ENCODE peak calls at places on chromosomes 16 and 17, in seven cellular contexts. J, G, Z, Y, L, V and C are unnamed samples.

GRCh38 chr16:46777804-46778203 is 29.7 kb upstream of the MYLK3 start:
- DNase-seq in L (no peak), J (no peak), V (no peak), Y (no peak), Z (no peak), G (no peak), C (no peak)

GRCh38 chr16:65773319-65773874 is 593.1 kb upstream of the CDH5 start:
- DNase-seq in G (no peak), V (no peak), J (no peak), L (no peak), Z (no peak), Y (no peak), C (no peak)

GRCh38 chr17:8537734-8538133 is 92.8 kb downstream of the MYH10 start:
- DNase-seq in Y (no peak), L (no peak), V (no peak), J (no peak), G (no peak), Z (no peak), C (no peak)

GRCh38 chr17:56925088-56925487 is 11.2 kb upstream of the TRIM25 start:
- DNase-seq in V (no peak), G (no peak), L (no peak), J (no peak), Y (no peak), Z (no peak), C (no peak)

GRCh38 chr16:83956336-83957289 is 3.6 kb downstream of the OSGIN1 start:
- DNase-seq in G (peak), L (peak), V (peak), Y (peak), J (peak), Z (peak), C (peak)

GRCh38 chr16:56475226-56475625 is 23.9 kb downstream of the OGFOD1 start:
- DNase-seq in J (no peak), V (no peak), Z (no peak), L (no peak), G (no peak), Y (no peak), C (no peak)

GRCh38 chr16:1656808-1657617 is 21.1 kb upstream of the JPT2 start:
- DNase-seq in L (no peak), Z (no peak), J (no peak), G (no peak), V (peak), Y (no peak), C (peak)

GRCh38 chr17:78137392-78138203 is 7.0 kb downstream of the TMC8 start:
- DNase-seq in Y (no peak), G (peak), Z (no peak), J (no peak), V (no peak), L (no peak), C (peak)

GRCh38 chr16:57801098-57801855 is 1.0 kb downstream of the KIFC3 start:
- DNase-seq in Z (no peak), L (no peak), Y (peak), J (peak), V (no peak), G (peak), C (no peak)

GRCh38 chr17:50459081-50459676 is 9.5 kb downstream of the CHAD start:
- DNase-seq in J (peak), Y (no peak), G (peak), Z (peak), V (no peak), L (no peak), C (no peak)

GRCh38 chr17:39173539-39174274 is 7.7 kb upstream of the ARL5C start:
- DNase-seq in V (no peak), Z (no peak), J (no peak), Y (no peak), L (no peak), G (no peak), C (no peak)

GRCh38 chr16:92431-93339 is 14.7 kb downstream of the MPG start:
- DNase-seq in V (no peak), Z (no peak), J (no peak), L (peak), Y (no peak), G (no peak), C (no peak)

GRCh38 chr16:58329147-58329546 is 34.3 kb upstream of the PRSS54 start:
- DNase-seq in Y (no peak), V (no peak), J (peak), L (no peak), G (no peak), Z (no peak), C (no peak)

GRCh38 chr16:31487720-31488629 is 5.1 kb downstream of the SLC5A2 start:
- DNase-seq in J (peak), L (no peak), Y (peak), V (peak), Z (peak), G (peak), C (peak)
- TF ChIP-seq POLR2A in J (no peak), L (no peak), Y (no peak), V (no peak), Z (no peak), G (no peak), C (peak)

GRCh38 chr17:40563371-40564052 is 1.8 kb downstream of the CCR7 start:
- DNase-seq in J (no peak), L (peak), V (no peak), Z (no peak), Y (no peak), G (no peak), C (no peak)

GRCh38 chr17:40560592-40561293 is 4.5 kb downstream of the CCR7 start:
- DNase-seq in J (peak), Z (no peak), G (no peak), V (no peak), Y (no peak), L (peak), C (peak)

GRCh38 chr17:40561294-40561870 is 3.9 kb downstream of the CCR7 start:
- DNase-seq in V (no peak), L (peak), Y (no peak), J (no peak), G (no peak), Z (no peak), C (no peak)

GRCh38 chr17:40562841-40563370 is 2.4 kb downstream of the CCR7 start:
- DNase-seq in G (no peak), V (no peak), L (no peak), Y (no peak), Z (no peak), J (no peak), C (no peak)

GRCh38 chr17:40561871-40562611 is 3.2 kb downstream of the CCR7 start:
- DNase-seq in Z (no peak), Y (no peak), J (no peak), G (peak), V (no peak), L (peak), C (peak)
- TF ChIP-seq POLR2A in Z (no peak), Y (no peak), J (no peak), G (no peak), V (no peak), L (no peak), C (no peak)

GRCh38 chr17:13843862-13844640 is 225.3 kb upstream of the COX10 start:
- DNase-seq in G (no peak), V (no peak), Y (no peak), L (no peak), Z (no peak), J (no peak), C (no peak)
- TF ChIP-seq POLR2A in G (no peak), V (no peak), Y (no peak), L (no peak), Z (no peak), J (no peak), C (no peak)

GRCh38 chr16:22123759-22124490 is 31.6 kb downstream of the VWA3A start:
- DNase-seq in V (no peak), Y (no peak), L (no peak), Z (no peak), J (no peak), G (peak), C (no peak)
- TF ChIP-seq POLR2A in V (no peak), Y (no peak), L (no peak), Z (no peak), J (no peak), G (no peak), C (no peak)

DNA sequence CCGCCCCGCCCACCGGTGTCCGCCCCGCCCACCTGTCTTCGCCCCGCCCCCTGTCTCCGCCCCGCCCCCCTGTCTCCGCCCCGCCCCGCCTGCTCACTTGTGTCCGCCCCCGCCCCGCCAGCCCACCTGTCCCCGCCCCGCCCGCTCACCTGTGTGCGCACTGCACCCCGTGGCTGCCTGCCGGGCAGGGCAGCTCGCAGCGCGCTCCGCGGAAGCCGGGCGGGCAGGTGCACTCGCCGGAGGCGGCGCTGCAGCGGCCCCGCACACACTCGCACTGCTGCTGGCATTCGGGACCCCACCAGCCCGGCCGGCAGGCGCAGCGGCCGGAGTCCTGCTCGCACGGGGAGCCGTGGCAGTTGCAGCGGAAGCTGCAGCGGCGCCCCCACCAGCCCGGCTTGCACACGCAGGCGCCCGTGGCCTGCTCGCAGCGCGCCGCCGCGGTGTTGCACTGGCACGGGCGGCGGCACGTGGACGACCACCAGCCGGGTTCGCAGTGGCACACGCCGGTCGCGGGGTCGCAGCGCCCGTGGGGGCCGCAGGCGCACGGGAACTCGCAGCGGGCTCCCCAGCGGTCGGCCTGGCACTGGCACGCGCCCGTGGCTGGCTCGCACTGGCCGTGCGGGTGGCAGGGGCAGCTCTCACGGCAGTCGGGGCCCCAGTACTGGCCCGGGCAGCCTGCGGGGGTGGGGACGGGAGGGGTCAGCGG is 2.1 kb downstream of the SCARF1 start:
- DNase-seq in Z (peak), L (no peak), G (peak), J (no peak), Y (no peak), V (peak), C (peak)
- TF ChIP-seq POLR2A in Z (peak), L (no peak), G (no peak), J (no peak), Y (no peak), V (no peak), C (no peak)

GRCh38 chr17:81473019-81473418 is 39.6 kb downstream of the ACTG1 start:
- DNase-seq in L (no peak), J (no peak), G (no peak), Z (no peak), Y (no peak), V (peak), C (no peak)
- TF ChIP-seq POLR2A in L (no peak), J (no peak), G (no peak), Z (no peak), Y (no peak), V (no peak), C (no peak)

GRCh38 chr17:4759776-4760236 is 11.9 kb upstream of the TM4SF5 start:
- DNase-seq in V (no peak), Y (no peak), L (no peak), J (no peak), G (no peak), Z (no peak), C (no peak)
- TF ChIP-seq POLR2A in V (no peak), Y (no peak), L (no peak), J (no peak), G (no peak), Z (no peak), C (no peak)

GRCh38 chr17:42783062-42783777 is 2.8 kb downstream of the WNK4 start:
- DNase-seq in Y (peak), Z (no peak), L (no peak), G (peak), V (no peak), J (peak), C (no peak)

GRCh38 chr17:42782402-42783061 is 2.1 kb downstream of the WNK4 start:
- DNase-seq in L (no peak), J (no peak), Y (no peak), G (no peak), Z (no peak), V (no peak), C (no peak)

GRCh38 chr17:42780816-42781638 is 617 bp downstream of the WNK4 start:
- DNase-seq in L (no peak), V (no peak), J (no peak), G (no peak), Y (no peak), Z (no peak), C (no peak)

GRCh38 chr17:42779942-42780815 is at the start of gene WNK4:
- DNase-seq in L (peak), Z (peak), G (peak), Y (peak), V (no peak), J (no peak), C (peak)

GRCh38 chr17:42781639-42782401 is 1.4 kb downstream of the WNK4 start:
- DNase-seq in Y (no peak), V (no peak), J (no peak), L (peak), Z (peak), G (no peak), C (no peak)
- TF ChIP-seq POLR2A in Y (no peak), V (no peak), J (no peak), L (no peak), Z (no peak), G (no peak), C (peak)

GRCh38 chr16:3020604-3021448 is 658 bp downstream of the TNFRSF12A start:
- DNase-seq in Z (peak), Y (peak), V (peak), J (peak), L (peak), G (peak), C (peak)
- TF ChIP-seq POLR2A in Z (no peak), Y (peak), V (no peak), J (peak), L (no peak), G (no peak), C (peak)